ENCODE peak calls at places on chromosome 3, in six cellular contexts. V, M, O, E, Y and F are unnamed samples.

GRCh38 chr3:174216948-174217718 is 642.0 kb upstream of the NAALADL2 start:
- DNase-seq in V (no peak), M (no peak), O (no peak), E (no peak), Y (no peak), F (no peak)

GRCh38 chr3:129602730-129603560 is 3.5 kb downstream of the PLXND1 start:
- DNase-seq in V (peak; percentile 93), M (no peak), O (peak; percentile 56), E (peak; percentile 94), Y (no peak), F (no peak)

GRCh38 chr3:8886556-8886955 is 76.7 kb downstream of the RAD18 start:
- DNase-seq in V (peak; percentile 25), M (no peak), O (no peak), E (peak; percentile 38), Y (no peak), F (no peak)

GRCh38 chr3:49616491-49616941 is 57.6 kb upstream of the APEH start:
- DNase-seq in V (peak; percentile 28), M (no peak), O (no peak), E (peak; percentile 74), Y (no peak), F (no peak)

GRCh38 chr3:149610351-149611105 is 47.3 kb downstream of the WWTR1 start:
- DNase-seq in V (peak; percentile 33), M (no peak), O (no peak), E (no peak), Y (no peak), F (no peak)

GRCh38 chr3:48157950-48158376 is 30.3 kb downstream of the CDC25A start:
- DNase-seq in V (peak; percentile 77), M (peak; percentile 72), O (peak; percentile 51), E (peak; percentile 86), Y (peak; percentile 48), F (peak; percentile 34)

GRCh38 chr3:187841552-187841951 is 96.3 kb upstream of the BCL6 start:
- DNase-seq in V (no peak), M (no peak), O (no peak), E (peak; percentile 15), Y (no peak), F (no peak)

GRCh38 chr3:67312205-67312604 is 314.1 kb downstream of the KBTBD8 start:
- DNase-seq in V (no peak), M (no peak), O (no peak), E (no peak), Y (no peak), F (no peak)

GRCh38 chr3:9234191-9234590 is 15.3 kb downstream of the SRGAP3 start:
- DNase-seq in V (no peak), M (no peak), O (no peak), E (no peak), Y (no peak), F (no peak)

GRCh38 chr3:197468866-197469382 is 86.8 kb downstream of the BDH1 start:
- DNase-seq in V (peak; percentile 45), M (no peak), O (peak; percentile 53), E (peak; percentile 62), Y (no peak), F (no peak)

GRCh38 chr3:132405188-132405587 is 12.1 kb upstream of the DNAJC13 start:
- DNase-seq in V (peak; percentile 31), M (no peak), O (no peak), E (peak; percentile 65), Y (no peak), F (no peak)

GRCh38 chr3:133573054-133573628 is 345 bp upstream of the CDV3 start:
- DNase-seq in V (peak; percentile 100), M (peak; percentile 99), O (peak; percentile 100), E (peak; percentile 100), Y (peak; percentile 100), F (peak; percentile 100)

GRCh38 chr3:114498779-114499370 is 205.0 kb downstream of the TIGIT start:
- DNase-seq in V (peak; percentile 66), M (no peak), O (no peak), E (peak; percentile 82), Y (peak; percentile 94), F (no peak)

GRCh38 chr3:54527521-54527920 is 400.3 kb downstream of the LRTM1 start:
- DNase-seq in V (no peak), M (no peak), O (no peak), E (no peak), Y (no peak), F (no peak)
- TF ChIP-seq CTCF in V (no peak), M (no peak), O (no peak), E (no peak), Y (no peak), F (no peak)

GRCh38 chr3:181459516-181459915 is 252.2 kb upstream of the SOX2 start:
- DNase-seq in V (no peak), M (no peak), O (no peak), E (no peak), Y (no peak), F (no peak)
- TF ChIP-seq CTCF in V (no peak), M (no peak), O (no peak), E (no peak), Y (no peak), F (no peak)

GRCh38 chr3:127406309-127407025 is 118.6 kb upstream of the PRR20G start:
- DNase-seq in V (no peak), M (no peak), O (peak; percentile 8), E (peak; percentile 11), Y (peak; percentile 66), F (no peak)
- TF ChIP-seq CTCF in V (no peak), M (peak; percentile 49), O (peak; percentile 10), E (peak; percentile 26), Y (peak; percentile 22), F (peak; percentile 44)

GRCh38 chr3:161915283-161915682 is 418.7 kb downstream of the OTOL1 start:
- DNase-seq in V (peak; percentile 2), M (no peak), O (no peak), E (no peak), Y (no peak), F (no peak)

GRCh38 chr3:161913786-161914389 is 417.3 kb downstream of the OTOL1 start:
- DNase-seq in V (peak; percentile 59), M (no peak), O (no peak), E (peak; percentile 54), Y (no peak), F (no peak)

GRCh38 chr3:161920196-161920595 is 423.6 kb downstream of the OTOL1 start:
- DNase-seq in V (no peak), M (no peak), O (no peak), E (no peak), Y (no peak), F (no peak)

GRCh38 chr3:161914703-161915102 is 418.1 kb downstream of the OTOL1 start:
- DNase-seq in V (peak; percentile 79), M (peak; percentile 20), O (peak; percentile 14), E (peak; percentile 81), Y (no peak), F (peak; percentile 21)
- TF ChIP-seq CTCF in V (peak; percentile 72), M (no peak), O (no peak), E (peak; percentile 64), Y (no peak), F (peak; percentile 55)

DNA sequence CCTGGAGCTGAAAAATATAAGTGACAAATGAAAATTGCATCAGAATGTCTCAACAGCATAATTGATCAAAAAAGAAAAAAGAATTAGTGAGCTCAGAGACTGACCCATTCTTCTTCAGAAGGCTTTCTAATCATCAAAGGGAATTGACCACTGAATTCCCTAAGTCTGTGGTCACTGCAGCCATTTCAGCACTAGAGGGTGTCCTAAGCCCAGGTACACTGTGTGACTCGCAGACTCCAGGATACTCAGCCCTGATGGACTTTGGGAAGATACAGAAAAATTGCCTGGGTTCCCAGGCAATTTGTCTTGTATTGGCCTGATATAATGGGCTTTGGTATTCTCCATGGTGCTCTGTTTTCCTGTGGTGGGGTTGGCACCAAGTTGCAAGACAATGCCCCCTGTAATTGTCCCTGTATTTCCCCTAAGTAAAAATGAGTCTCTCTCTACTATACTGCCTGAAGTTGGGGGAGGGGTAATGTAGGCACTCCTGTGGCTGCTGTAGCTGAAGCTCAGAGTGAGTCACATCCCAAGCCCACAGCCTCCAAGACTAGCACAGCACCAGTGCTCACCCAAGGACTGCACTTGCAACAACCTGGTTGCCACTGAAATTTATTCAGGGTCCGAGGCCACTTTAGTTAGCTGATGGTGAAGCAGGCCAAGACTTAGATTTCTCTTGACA is 256.0 kb upstream of the STAC start:
- DNase-seq in V (peak; percentile 5), M (peak; percentile 63), O (no peak), E (peak; percentile 56), Y (peak; percentile 4), F (peak; percentile 22)
- TF ChIP-seq CTCF in V (no peak), M (peak; percentile 34), O (no peak), E (peak; percentile 55), Y (peak; percentile 13), F (peak; percentile 83)

GRCh38 chr3:185290266-185290665 is 36.4 kb upstream of the EHHADH start:
- DNase-seq in V (no peak), M (no peak), O (no peak), E (no peak), Y (no peak), F (no peak)
- TF ChIP-seq CTCF in V (no peak), M (no peak), O (no peak), E (no peak), Y (no peak), F (no peak)

DNA sequence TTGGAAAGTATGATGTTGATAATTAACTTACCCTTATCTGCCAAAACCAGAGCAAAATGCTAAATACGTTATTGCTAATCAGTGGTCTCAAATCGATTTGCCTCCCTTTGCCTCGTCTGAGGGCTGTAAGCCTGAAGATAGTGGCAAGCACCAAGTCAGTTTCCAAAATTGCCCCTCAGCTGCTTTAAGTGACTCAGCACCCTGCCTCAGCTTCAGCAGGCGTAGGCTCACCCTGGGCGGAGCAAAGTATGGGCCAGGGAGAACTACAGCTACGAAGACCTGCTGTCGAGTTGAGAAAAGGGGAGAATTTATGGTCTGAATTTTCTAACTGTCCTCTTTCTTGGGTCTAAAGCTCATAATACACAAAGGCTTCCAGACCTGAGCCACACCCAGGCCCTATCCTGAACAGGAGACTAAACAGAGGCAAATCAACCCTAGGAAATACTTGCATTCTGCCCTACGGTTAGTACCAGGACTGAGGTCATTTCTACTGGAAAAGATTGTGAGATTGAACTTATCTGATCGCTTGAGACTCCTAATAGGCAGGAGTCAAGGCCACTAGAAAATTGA is 59.7 kb downstream of the DCUN1D1 start:
- DNase-seq in V (peak; percentile 20), M (no peak), O (no peak), E (no peak), Y (peak; percentile 19), F (no peak)
- TF ChIP-seq CTCF in V (no peak), M (no peak), O (no peak), E (no peak), Y (no peak), F (no peak)

DNA sequence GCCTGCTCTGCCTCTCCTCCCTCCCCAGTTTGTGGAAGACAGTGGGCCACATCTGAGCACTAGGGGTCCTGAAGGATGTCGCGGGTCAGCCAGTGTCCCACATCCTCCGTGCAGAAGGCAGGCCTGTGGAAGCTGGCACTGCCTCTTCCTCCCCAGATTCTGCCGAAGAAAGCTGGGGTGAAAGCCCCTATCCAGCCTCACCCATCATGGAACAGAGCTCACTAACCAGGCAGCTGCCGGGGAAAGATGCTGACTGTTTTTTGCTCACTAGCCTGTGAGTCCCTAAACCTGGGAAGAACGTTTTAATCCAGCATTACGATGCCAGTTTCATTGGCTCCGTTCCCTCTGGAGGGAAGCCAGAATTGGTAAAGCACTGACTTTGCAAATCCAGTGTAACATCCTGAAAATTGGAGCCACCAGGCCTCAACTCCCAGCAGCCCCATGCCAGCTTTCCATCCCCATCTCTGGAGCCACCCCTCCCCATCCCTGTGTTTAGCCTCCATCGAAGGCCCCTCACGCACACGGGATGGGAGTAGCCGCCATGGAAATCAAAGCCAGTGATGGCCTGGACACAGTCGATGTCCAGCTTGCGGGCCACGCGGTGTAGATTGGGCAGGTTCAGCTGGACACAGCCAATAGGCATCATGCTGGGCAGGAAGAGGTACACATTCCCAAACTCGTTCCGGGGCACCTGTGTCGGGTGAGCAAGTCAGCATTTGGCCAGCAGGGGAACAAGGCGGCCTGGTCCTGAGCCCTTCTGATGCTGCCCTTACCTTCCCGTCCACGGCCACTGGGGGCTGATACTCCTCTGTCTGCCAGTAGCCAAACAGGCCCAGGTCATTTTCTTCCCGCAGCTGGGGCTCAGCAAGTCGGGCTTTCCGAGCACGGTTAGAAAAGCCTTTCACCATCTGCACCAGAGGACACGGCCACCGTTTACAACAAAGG is 23.5 kb downstream of the TMEM43 start:
- DNase-seq in V (no peak), M (peak; percentile 70), O (no peak), E (no peak), Y (no peak), F (no peak)
- TF ChIP-seq CTCF in V (peak; percentile 10), M (peak; percentile 62), O (no peak), E (no peak), Y (peak; percentile 27), F (no peak)